ENCODE peak calls at places on chromosomes 4 and X, in ten cellular contexts. I, X, M, V, F, A, J, E, Z and B are unnamed samples.

GRCh38 chrX:74419861-74420193 is 1.5 kb upstream of the SLC16A2 start:
- DNase-seq in J (no peak), F (no peak), E (no peak), I (no peak), V (no peak), M (no peak), A (peak), Z (no peak), X (no peak), B (no peak)

GRCh38 chr4:144649646-144650045 is 3.7 kb downstream of the HHIP start:
- DNase-seq in F (no peak), I (no peak), E (no peak), M (no peak), J (no peak), A (no peak), X (no peak), V (no peak), Z (no peak), B (no peak)

GRCh38 chr4:90207887-90208454 is 80.8 kb downstream of the CCSER1 start:
- DNase-seq in M (no peak), E (no peak), F (no peak), V (no peak), Z (no peak), J (no peak), A (no peak), X (no peak), I (no peak), B (no peak)

GRCh38 chr4:5459236-5459635 is 249.1 kb downstream of the EVC2 start:
- DNase-seq in J (no peak), Z (no peak), E (no peak), M (no peak), I (no peak), X (no peak), A (no peak), V (peak), F (no peak), B (no peak)

GRCh38 chrX:114584434-114584943 is 603 bp downstream of the HTR2C start:
- DNase-seq in M (peak), E (no peak), X (no peak), Z (no peak), V (no peak), F (no peak), A (no peak), I (no peak), J (no peak), B (no peak)

GRCh38 chrX:101550825-101551767 is 749 bp downstream of the ARMCX1 start:
- DNase-seq in A (peak), X (peak), J (no peak), F (peak), Z (no peak), V (peak), E (no peak), I (no peak), M (no peak), B (no peak)

GRCh38 chr4:110119880-110120279 is 78.5 kb downstream of the ELOVL6 start:
- DNase-seq in M (no peak), E (no peak), J (no peak), A (no peak), Z (no peak), F (no peak), V (no peak), X (no peak), I (no peak), B (peak)

GRCh38 chrX:43813898-43814297 is 68.4 kb downstream of the MAOB start:
- DNase-seq in E (no peak), Z (no peak), F (no peak), V (no peak), X (peak), M (no peak), A (no peak), J (no peak), I (no peak), B (no peak)

GRCh38 chr4:152635876-152636275 is 43.9 kb downstream of the TMEM154 start:
- DNase-seq in Z (no peak), A (no peak), M (no peak), V (no peak), I (no peak), J (no peak), E (no peak), F (no peak), X (no peak), B (no peak)

GRCh38 chr4:82774711-82775171 is 23.9 kb downstream of the SCD5 start:
- DNase-seq in Z (no peak), J (no peak), V (no peak), E (no peak), X (no peak), I (no peak), A (peak), F (no peak), M (no peak), B (peak)

GRCh38 chrX:141838016-141838415 is at the start of gene MAGEC3:
- DNase-seq in J (no peak), X (no peak), E (no peak), F (no peak), I (no peak), A (no peak), M (no peak), V (no peak), Z (no peak), B (no peak)

GRCh38 chrX:39795591-39795990 is 302.2 kb downstream of the BCOR start:
- DNase-seq in X (no peak), M (no peak), Z (no peak), J (no peak), V (no peak), I (no peak), A (no peak), E (no peak), F (no peak), B (no peak)

GRCh38 chrX:131778269-131779218 is 234.7 kb downstream of the OR13H1 start:
- DNase-seq in E (no peak), I (peak), M (no peak), F (peak), J (peak), X (no peak), Z (peak), V (no peak), A (no peak), B (no peak)

GRCh38 chr4:163556169-163556568 is 61.7 kb downstream of the TMA16 start:
- DNase-seq in F (no peak), X (no peak), A (no peak), I (no peak), V (no peak), E (peak), J (peak), Z (no peak), M (no peak), B (no peak)
- TF ChIP-seq CTCF in F (no peak), X (no peak), A (no peak), I (peak), V (peak), E (peak), J (no peak), Z (peak), M (peak), B (no peak)

GRCh38 chr4:17812801-17813200 is 2.0 kb downstream of the NCAPG start:
- DNase-seq in E (no peak), Z (no peak), X (no peak), M (no peak), F (no peak), J (no peak), V (no peak), I (no peak), A (no peak), B (no peak)
- H3K4me3 ChIP-seq in E (peak), Z (peak), X (peak), M (no peak), F (no peak), J (peak), V (no peak), I (peak), A (no peak), B (peak)

DNA sequence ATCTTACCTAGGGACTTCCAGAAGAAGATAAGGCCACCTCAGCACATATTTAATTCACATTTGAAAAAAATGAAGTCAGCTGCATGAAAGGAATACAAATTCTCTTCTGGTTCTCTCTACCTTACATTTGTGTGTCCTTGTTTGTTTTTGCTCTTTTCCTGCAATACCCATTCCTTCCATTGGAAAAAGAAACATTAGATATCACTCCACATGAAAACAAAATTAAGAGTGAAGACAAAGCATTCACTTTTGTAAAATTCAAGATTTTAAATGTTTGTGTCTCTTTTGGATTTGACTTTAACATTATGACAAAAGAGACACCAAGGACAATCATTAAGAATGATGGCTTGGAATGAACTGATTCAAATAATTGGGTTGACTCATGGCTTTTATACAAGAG is 1351.8 kb downstream of the FSTL5 start:
- DNase-seq in J (no peak), X (no peak), Z (no peak), A (no peak), E (no peak), F (no peak), M (no peak), V (no peak), I (no peak), B (no peak)
- TF ChIP-seq CTCF in J (no peak), X (no peak), Z (no peak), A (no peak), E (no peak), F (no peak), M (no peak), V (no peak), I (no peak), B (no peak)

DNA sequence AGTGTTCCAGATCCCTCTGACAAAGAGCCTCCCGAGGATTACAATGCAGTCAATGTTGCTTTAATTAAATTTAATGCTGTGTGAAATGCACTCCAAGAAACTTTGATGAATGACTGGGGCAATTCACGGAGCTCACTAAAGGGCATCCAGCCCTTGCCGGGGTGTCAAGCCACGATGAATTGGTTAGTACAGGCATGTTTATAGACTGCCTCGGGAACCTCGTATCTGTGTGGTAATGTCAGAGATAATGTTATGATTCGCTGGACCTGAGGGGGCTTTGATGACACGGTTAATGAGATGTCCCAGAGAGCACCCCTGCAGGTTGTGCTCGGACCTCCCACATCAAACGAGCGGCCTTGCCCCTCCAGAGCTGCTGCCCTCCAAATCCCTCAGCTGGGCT is 428.8 kb downstream of the NKX6-1 start:
- DNase-seq in A (no peak), X (no peak), Z (no peak), M (no peak), J (no peak), I (no peak), F (no peak), E (no peak), V (no peak), B (no peak)
- H3K4me3 ChIP-seq in A (no peak), X (no peak), Z (no peak), M (no peak), J (no peak), I (no peak), F (no peak), E (no peak), V (no peak), B (no peak)

GRCh38 chr4:168645933-168646768 is 149.3 kb downstream of the PALLD start:
- DNase-seq in F (no peak), X (no peak), M (no peak), A (no peak), I (no peak), J (no peak), E (no peak), Z (no peak), V (no peak), B (no peak)
- TF ChIP-seq CTCF in F (no peak), X (no peak), M (no peak), A (no peak), I (no peak), J (no peak), E (no peak), Z (no peak), V (no peak), B (no peak)

GRCh38 chr4:74365761-74366160 is 816 bp downstream of the EREG start:
- DNase-seq in E (no peak), I (no peak), Z (no peak), A (peak), F (no peak), M (peak), V (peak), J (no peak), X (peak), B (no peak)
- H3K4me3 ChIP-seq in E (no peak), I (no peak), Z (peak), A (no peak), F (peak), M (peak), V (peak), J (no peak), X (peak), B (peak)